ENCODE peak calls at places on chromosomes 13 and 19, in four cellular contexts. K is A549, X is right lobe of liver, O is heart left ventricle. I is an unnamed sample.

GRCh38 chr13:20391597-20392452 is 133.8 kb downstream of the CRYL1 start:
- DNase-seq in K (peak), X (no peak), O (no peak), I (no peak)

GRCh38 chr19:17303167-17303939 is at the start of gene ABHD8:
- DNase-seq in K (peak), X (peak), O (peak), I (peak)

GRCh38 chr19:6062274-6062673 is 48.0 kb downstream of the RFX2 start:
- DNase-seq in K (no peak), X (peak), O (peak), I (peak)

GRCh38 chr13:97574926-97575325 is 141.0 kb downstream of the RAP2A start:
- DNase-seq in K (no peak), X (no peak), O (peak), I (no peak)

GRCh38 chr19:40133491-40133890 is 42.7 kb upstream of the ZNF780A start:
- DNase-seq in K (no peak), X (no peak), O (no peak), I (no peak)

GRCh38 chr19:15863272-15863671 is 34.6 kb downstream of the CYP4F2 start:
- DNase-seq in K (no peak), X (no peak), O (no peak), I (no peak)

GRCh38 chr13:66503890-66504289 is 726.2 kb downstream of the PCDH9 start:
- DNase-seq in K (no peak), X (no peak), O (no peak), I (no peak)

GRCh38 chr13:102569488-102569887 is 27.3 kb upstream of the TPP2 start:
- DNase-seq in K (no peak), X (no peak), O (no peak), I (no peak)

GRCh38 chr13:65054277-65054676 is 2175.9 kb downstream of the PCDH9 start:
- DNase-seq in K (no peak), X (no peak), O (no peak), I (no peak)

GRCh38 chr19:29201849-29202248 is 11.1 kb downstream of the UQCRFS1 start:
- DNase-seq in K (no peak), X (no peak), O (no peak), I (no peak)

GRCh38 chr13:104645786-104646185 is 1579.6 kb upstream of the SLC10A2 start:
- DNase-seq in K (no peak), X (no peak), O (no peak), I (no peak)

GRCh38 chr13:90654970-90655369 is 692.5 kb upstream of the MIR17HG start:
- DNase-seq in K (no peak), X (no peak), O (no peak), I (no peak)

GRCh38 chr19:18800636-18801035 is 9.5 kb upstream of the COMP start:
- DNase-seq in K (no peak), X (no peak), O (no peak), I (no peak)

GRCh38 chr19:17323973-17324327 is 10.7 kb downstream of the ANO8 start:
- DNase-seq in K (no peak), X (no peak), O (no peak), I (no peak)

GRCh38 chr13:27450921-27451461 is 627 bp upstream of the MTIF3 start:
- DNase-seq in K (no peak), X (peak), O (peak), I (peak)

GRCh38 chr19:57282011-57282636 is 1.8 kb downstream of the ZNF460 start:
- DNase-seq in K (no peak), X (no peak), O (no peak), I (no peak)

DNA sequence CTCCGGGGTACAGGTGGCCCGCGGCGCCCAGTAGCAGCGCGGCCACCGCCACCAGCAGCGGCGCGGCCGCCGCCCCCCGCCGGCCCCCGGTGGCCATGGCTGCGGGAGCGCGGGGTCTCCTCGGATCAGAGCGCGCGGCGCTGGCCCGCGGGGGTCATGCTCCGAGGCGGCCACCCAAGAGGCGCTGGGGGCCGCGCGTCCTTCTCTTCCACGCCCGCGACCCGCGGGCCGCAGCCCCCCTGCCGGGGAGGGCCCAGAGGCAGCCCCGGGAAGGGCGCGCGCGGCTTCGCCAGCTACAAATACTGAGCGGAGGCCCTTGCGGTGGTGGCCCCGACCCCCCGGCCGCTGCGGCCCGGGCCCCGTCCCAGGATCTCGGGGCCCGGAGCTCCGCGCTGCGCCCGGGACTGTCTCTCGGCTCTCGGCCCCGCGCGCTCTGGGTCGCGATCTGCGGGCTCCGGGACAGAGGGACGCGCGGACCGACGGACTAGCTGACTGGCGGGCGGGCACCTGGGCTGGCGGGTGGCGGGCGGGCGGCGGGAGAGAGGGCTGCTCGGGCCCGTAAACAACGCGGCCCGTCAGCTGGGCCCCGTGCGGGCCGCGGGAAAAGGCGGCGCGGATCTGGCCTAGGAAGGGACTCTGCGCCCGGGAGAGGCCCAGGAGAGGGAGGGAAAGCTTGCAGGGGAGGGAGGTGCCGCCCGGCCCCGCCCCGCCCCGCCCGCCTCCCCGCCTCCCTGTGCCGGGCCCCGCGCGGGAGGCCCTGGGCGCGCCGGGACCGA is at the start of gene INSR:
- DNase-seq in K (peak), X (peak), O (peak), I (peak)
- TF ChIP-seq POLR2A in K (peak), X (peak), O (peak), I (no peak)

GRCh38 chr19:49359851-49360845 is 2.1 kb downstream of the TEAD2 start:
- DNase-seq in K (no peak), X (no peak), O (no peak), I (no peak)
- H3K27ac ChIP-seq in K (peak), X (no peak), O (no peak), I (peak)

GRCh38 chr13:41608111-41608510 is 150.8 kb downstream of the RGCC start:
- DNase-seq in K (no peak), X (no peak), O (no peak), I (no peak)
- TF ChIP-seq POLR2A in K (no peak), X (no peak), O (no peak), I (no peak)

DNA sequence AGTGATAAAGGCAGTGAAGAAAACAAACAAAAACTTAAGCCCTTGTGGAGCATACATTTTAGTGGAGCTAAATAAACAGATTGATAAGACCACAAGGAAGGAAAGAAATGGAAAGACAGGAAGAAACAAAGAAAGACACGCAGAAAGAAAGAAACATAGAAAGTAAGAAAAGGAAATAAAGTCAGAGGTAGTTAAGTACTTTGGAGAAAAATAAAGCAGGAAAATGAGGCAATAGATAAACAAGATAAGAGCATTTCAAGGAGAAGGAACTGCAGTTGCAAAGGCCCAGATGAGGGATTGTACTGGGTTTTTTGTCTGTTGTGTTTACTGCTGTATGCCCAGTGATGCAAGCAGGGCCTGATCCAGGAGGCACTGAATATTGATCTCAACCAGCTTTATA is 1.0 kb downstream of the NFKBIB start:
- DNase-seq in K (no peak), X (no peak), O (no peak), I (no peak)
- H3K27ac ChIP-seq in K (peak), X (peak), O (no peak), I (peak)